ENCODE peak calls at places on chromosomes 5 and 9, in five cellular contexts. R is nephron progenitor cell; V is A172; N is left ventricle myocardium inferior; O is stimulated activated CD4-positive, alpha-beta T cell treated with anti-CD3 and anti-CD28 coated beads, TNF-alpha, amount 100 ng/mL, for 24 hours. G is an unnamed sample.

GRCh38 chr9:107856633-107857032 is 367.1 kb upstream of the KLF4 start:
- DNase-seq in R (no peak), O (no peak), N (no peak), V (peak; percentile 27), G (no peak)

GRCh38 chr5:58999804-59000595 is 417.1 kb downstream of the RAB3C start:
- DNase-seq in V (peak; percentile 53), N (no peak), O (no peak), R (peak; percentile 6), G (no peak)

GRCh38 chr5:121851643-121852574 is at the start of gene FTMT:
- DNase-seq in R (no peak), N (no peak), V (no peak), O (no peak), G (no peak)

GRCh38 chr9:4339357-4339756 is 39.5 kb upstream of the GLIS3 start:
- DNase-seq in N (peak; percentile 79), V (peak; percentile 86), O (peak; percentile 74), R (peak; percentile 74), G (peak; percentile 78)

GRCh38 chr5:90640484-90641059 is 82.0 kb downstream of the ADGRV1 start:
- DNase-seq in N (no peak), O (no peak), R (peak; percentile 11), V (no peak), G (no peak)

GRCh38 chr5:140344683-140345423 is 1.6 kb downstream of the HBEGF start:
- DNase-seq in N (no peak), R (no peak), V (peak; percentile 75), O (no peak), G (no peak)

GRCh38 chr5:1006656-1007071 is 1.9 kb upstream of the NKD2 start:
- DNase-seq in O (no peak), N (peak; percentile 12), V (no peak), R (no peak), G (peak; percentile 15)

GRCh38 chr5:38783011-38783551 is 62.7 kb upstream of the OSMR start:
- DNase-seq in V (peak; percentile 96), N (no peak), O (no peak), R (no peak), G (peak; percentile 25)

GRCh38 chr5:14429102-14429501 is 152.5 kb upstream of the OTULINL start:
- DNase-seq in O (no peak), V (no peak), R (no peak), N (no peak), G (no peak)

GRCh38 chr9:95508242-95508967 is 8.4 kb downstream of the PTCH1 start:
- DNase-seq in N (no peak), V (no peak), O (no peak), R (peak; percentile 54), G (no peak)

GRCh38 chr9:12906646-12907045 is 131.8 kb downstream of the LURAP1L start:
- DNase-seq in N (no peak), V (no peak), R (no peak), O (no peak), G (no peak)

GRCh38 chr5:56161927-56162326 is 71.2 kb downstream of the ANKRD55 start:
- DNase-seq in R (no peak), O (no peak), N (no peak), V (no peak), G (no peak)

GRCh38 chr5:129118405-129118804 is 23.9 kb downstream of the ISOC1 start:
- DNase-seq in N (no peak), R (no peak), V (no peak), O (no peak), G (no peak)

GRCh38 chr5:73506459-73506955 is 8.3 kb downstream of the BTF3 start:
- DNase-seq in N (no peak), V (no peak), R (no peak), O (no peak), G (no peak)

GRCh38 chr5:130337179-130337888 is 433.1 kb downstream of the CHSY3 start:
- DNase-seq in R (no peak), O (no peak), N (no peak), V (peak; percentile 66), G (no peak)

GRCh38 chr5:67483453-67484030 is 286.9 kb upstream of the CD180 start:
- DNase-seq in N (no peak), R (no peak), O (no peak), V (no peak), G (no peak)

GRCh38 chr9:105243015-105243686 is 1.3 kb upstream of the SLC44A1 start:
- DNase-seq in V (peak; percentile 33), O (no peak), R (no peak), N (no peak), G (no peak)

GRCh38 chr9:114501786-114502682 is 3.2 kb downstream of the WHRN start:
- DNase-seq in O (no peak), N (no peak), V (peak; percentile 49), R (no peak), G (no peak)

GRCh38 chr5:1795931-1796330 is 3.7 kb downstream of the MRPL36 start:
- DNase-seq in O (no peak), R (no peak), V (no peak), N (no peak), G (no peak)

GRCh38 chr9:93084471-93084881 is 11.5 kb upstream of the CARD19 start:
- DNase-seq in N (no peak), V (no peak), R (no peak), O (no peak), G (peak; percentile 29)

GRCh38 chr9:4375424-4376195 is 75.7 kb upstream of the GLIS3 start:
- DNase-seq in O (no peak), V (peak; percentile 5), N (no peak), R (no peak), G (no peak)

GRCh38 chr9:98334796-98335195 is 79.3 kb upstream of the TBC1D2 start:
- DNase-seq in V (no peak), R (no peak), O (no peak), N (no peak), G (no peak)

GRCh38 chr9:5773324-5773999 is 59.5 kb downstream of the ERMP1 start:
- DNase-seq in V (no peak), N (no peak), O (no peak), R (no peak), G (no peak)

GRCh38 chr5:179332741-179333290 is 12.4 kb downstream of the ADAMTS2 start:
- DNase-seq in V (no peak), O (no peak), R (no peak), N (no peak), G (peak; percentile 52)

GRCh38 chr5:40983781-40984180 is 74.5 kb downstream of the C7 start:
- DNase-seq in N (no peak), R (no peak), V (no peak), O (no peak), G (no peak)

GRCh38 chr9:18605763-18606162 is 131.8 kb downstream of the ADAMTSL1 start:
- DNase-seq in O (no peak), N (peak; percentile 23), V (no peak), R (no peak), G (peak; percentile 19)

GRCh38 chr5:38543886-38544285 is 12.6 kb downstream of the LIFR start:
- DNase-seq in N (no peak), R (no peak), O (no peak), V (no peak), G (no peak)

GRCh38 chr9:3437031-3437430 is 88.8 kb downstream of the RFX3 start:
- DNase-seq in O (no peak), N (no peak), R (no peak), V (no peak), G (no peak)

GRCh38 chr5:54959673-54960418 is 25.5 kb downstream of the ESM1 start:
- DNase-seq in N (no peak), O (no peak), R (peak; percentile 21), V (no peak), G (no peak)

GRCh38 chr5:16135506-16135905 is 44.1 kb downstream of the MARCHF11 start:
- DNase-seq in R (no peak), O (no peak), V (no peak), N (no peak), G (no peak)

GRCh38 chr5:100790170-100790665 is 112.9 kb downstream of the ST8SIA4 start:
- DNase-seq in O (no peak), R (no peak), N (no peak), V (no peak), G (no peak)

GRCh38 chr9:22813520-22813919 is 366.9 kb downstream of the DMRTA1 start:
- DNase-seq in O (no peak), R (no peak), N (no peak), V (peak; percentile 31), G (no peak)

G was measured in heart left ventricle.